ENCODE peak calls at places on chromosome 22, in five cellular contexts. One of them, this sample, is unnamed. For H3K4me1, the result is how much of the 10 kb centered on the place peaks cover.

GRCh38 chr22:19756288-19757128 is 4.1 kb upstream of the TBX1 start:
- DNase-seq in adrenal gland: peak
- DNase-seq in heart right ventricle: no peak
- DNase-seq in A549: peak
- DNase-seq in tibial nerve: peak
- DNase-seq in this sample: no peak

GRCh38 chr22:27718186-27719032 is 83.1 kb downstream of the MN1 start:
- DNase-seq in adrenal gland: peak
- DNase-seq in heart right ventricle: peak
- DNase-seq in A549: peak
- DNase-seq in tibial nerve: peak
- DNase-seq in this sample: peak

GRCh38 chr22:19994851-19995610 is 21.6 kb downstream of the ARVCF start:
- DNase-seq in adrenal gland: no peak
- DNase-seq in heart right ventricle: no peak
- DNase-seq in A549: no peak
- DNase-seq in tibial nerve: no peak
- DNase-seq in this sample: no peak

GRCh38 chr22:46102752-46103151 is 47.6 kb upstream of the PPARA start:
- DNase-seq in adrenal gland: peak
- DNase-seq in heart right ventricle: no peak
- DNase-seq in A549: no peak
- DNase-seq in tibial nerve: no peak
- DNase-seq in this sample: no peak

GRCh38 chr22:32475428-32476010 is 908 bp downstream of the FBXO7 start:
- DNase-seq in adrenal gland: peak
- DNase-seq in heart right ventricle: peak
- DNase-seq in A549: peak
- DNase-seq in tibial nerve: no peak
- DNase-seq in this sample: no peak

GRCh38 chr22:27331526-27332281 is 469.9 kb downstream of the MN1 start:
- DNase-seq in adrenal gland: peak
- DNase-seq in heart right ventricle: peak
- DNase-seq in A549: peak
- DNase-seq in tibial nerve: peak
- DNase-seq in this sample: peak

GRCh38 chr22:20276468-20276867 is 8.3 kb upstream of the RTN4R start:
- DNase-seq in adrenal gland: no peak
- DNase-seq in heart right ventricle: no peak
- DNase-seq in A549: no peak
- DNase-seq in tibial nerve: no peak
- DNase-seq in this sample: no peak

GRCh38 chr22:17907731-17908051 is 116.7 kb downstream of the MICAL3 start:
- DNase-seq in adrenal gland: no peak
- DNase-seq in heart right ventricle: no peak
- DNase-seq in A549: no peak
- DNase-seq in tibial nerve: no peak
- DNase-seq in this sample: no peak

GRCh38 chr22:20115691-20116375 is at the start of gene RANBP1:
- DNase-seq in adrenal gland: no peak
- DNase-seq in heart right ventricle: no peak
- DNase-seq in A549: no peak
- DNase-seq in tibial nerve: no peak
- DNase-seq in this sample: no peak

GRCh38 chr22:49004484-49005399 is 822.9 kb downstream of the BRD1 start:
- DNase-seq in adrenal gland: no peak
- DNase-seq in heart right ventricle: no peak
- DNase-seq in A549: no peak
- DNase-seq in tibial nerve: no peak
- DNase-seq in this sample: no peak

GRCh38 chr22:35913925-35914324 is 114.7 kb downstream of the RBFOX2 start:
- DNase-seq in adrenal gland: no peak
- DNase-seq in heart right ventricle: no peak
- DNase-seq in A549: no peak
- DNase-seq in tibial nerve: no peak
- DNase-seq in this sample: no peak

GRCh38 chr22:19173047-19174035 is 5.2 kb downstream of the SLC25A1 start:
- DNase-seq in adrenal gland: no peak
- DNase-seq in heart right ventricle: no peak
- DNase-seq in A549: no peak
- DNase-seq in tibial nerve: no peak
- DNase-seq in this sample: no peak

GRCh38 chr22:47095395-47096122 is 333.1 kb downstream of the TBC1D22A start:
- DNase-seq in adrenal gland: no peak
- DNase-seq in heart right ventricle: no peak
- DNase-seq in A549: no peak
- DNase-seq in tibial nerve: no peak
- DNase-seq in this sample: no peak

GRCh38 chr22:20435436-20436308 is 2.0 kb downstream of the SCARF2 start:
- DNase-seq in adrenal gland: no peak
- DNase-seq in heart right ventricle: no peak
- DNase-seq in A549: no peak
- DNase-seq in tibial nerve: no peak
- DNase-seq in this sample: no peak

GRCh38 chr22:41813726-41814410 is 13.4 kb downstream of the CCDC134 start:
- DNase-seq in adrenal gland: peak
- DNase-seq in heart right ventricle: no peak
- DNase-seq in A549: no peak
- DNase-seq in tibial nerve: no peak
- DNase-seq in this sample: no peak

GRCh38 chr22:36425977-36426523 is 38.3 kb upstream of the MYH9 start:
- DNase-seq in adrenal gland: peak
- DNase-seq in heart right ventricle: peak
- DNase-seq in A549: peak
- DNase-seq in tibial nerve: no peak
- DNase-seq in this sample: no peak

GRCh38 chr22:47168441-47168840 is 406.0 kb downstream of the TBC1D22A start:
- DNase-seq in adrenal gland: peak
- DNase-seq in heart right ventricle: no peak
- DNase-seq in A549: no peak
- DNase-seq in tibial nerve: no peak
- DNase-seq in this sample: no peak

GRCh38 chr22:35419756-35420155 is 19.8 kb downstream of the MCM5 start:
- DNase-seq in adrenal gland: no peak
- DNase-seq in heart right ventricle: no peak
- DNase-seq in A549: no peak
- DNase-seq in tibial nerve: no peak
- DNase-seq in this sample: no peak

GRCh38 chr22:30279389-30279788 is 9.9 kb downstream of the CASTOR1 start:
- DNase-seq in adrenal gland: peak
- DNase-seq in heart right ventricle: peak
- DNase-seq in A549: no peak
- DNase-seq in tibial nerve: no peak
- DNase-seq in this sample: no peak

GRCh38 chr22:30279932-30280331 is 9.4 kb downstream of the CASTOR1 start:
- DNase-seq in adrenal gland: no peak
- DNase-seq in heart right ventricle: no peak
- DNase-seq in A549: no peak
- DNase-seq in tibial nerve: no peak
- DNase-seq in this sample: no peak

GRCh38 chr22:30275625-30276024 is 9.0 kb upstream of the OSM start:
- DNase-seq in adrenal gland: no peak
- DNase-seq in heart right ventricle: no peak
- DNase-seq in A549: no peak
- DNase-seq in tibial nerve: no peak
- DNase-seq in this sample: no peak

GRCh38 chr22:30276041-30276440 is 9.4 kb upstream of the OSM start:
- DNase-seq in adrenal gland: no peak
- DNase-seq in heart right ventricle: no peak
- DNase-seq in A549: no peak
- DNase-seq in tibial nerve: no peak
- DNase-seq in this sample: no peak

DNA sequence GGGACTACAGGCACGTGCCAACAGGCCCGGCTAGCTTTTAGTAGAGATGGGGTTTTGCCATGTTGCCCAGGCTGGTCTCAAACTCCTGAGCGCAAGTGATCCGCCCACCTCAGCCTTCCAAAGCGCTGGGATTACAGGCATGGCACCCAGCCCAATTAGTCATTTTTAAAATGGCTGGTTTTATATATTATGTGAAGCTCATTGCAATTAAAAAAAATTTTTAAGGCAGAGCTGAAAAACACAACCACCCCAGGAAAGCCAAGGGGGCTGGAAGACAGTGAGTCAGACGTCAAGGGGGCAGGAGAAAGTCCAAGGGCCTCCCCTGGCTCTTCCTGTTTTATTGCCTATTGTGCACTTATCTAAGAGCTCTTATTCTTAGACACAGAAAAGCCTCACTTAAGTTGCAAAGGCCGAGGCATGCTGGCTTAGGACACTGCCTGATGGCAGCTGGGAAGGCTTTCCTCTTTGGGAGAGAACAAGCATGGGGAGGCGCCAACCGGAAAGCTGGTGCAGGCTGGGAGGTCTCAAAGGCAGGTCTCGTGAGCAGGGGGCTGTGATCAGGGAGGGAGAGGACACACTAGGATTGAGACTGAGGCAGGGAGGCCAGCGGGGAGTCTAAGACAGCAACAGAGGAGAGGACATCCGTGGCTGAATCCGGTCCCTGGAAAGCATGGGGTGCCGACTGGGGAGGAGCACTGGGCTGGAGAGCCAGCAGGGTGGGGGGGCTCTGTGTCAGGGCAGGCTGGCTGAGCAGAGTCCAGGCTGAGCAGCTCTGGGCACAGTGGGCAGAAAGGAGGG is 11.1 kb upstream of the OSM start:
- DNase-seq in adrenal gland: no peak
- DNase-seq in heart right ventricle: peak
- DNase-seq in A549: no peak
- DNase-seq in tibial nerve: no peak
- DNase-seq in this sample: no peak
- H3K27ac ChIP-seq in adrenal gland: peak
- H3K27ac ChIP-seq in heart right ventricle: peak
- H3K27ac ChIP-seq in A549: no peak
- H3K27ac ChIP-seq in tibial nerve: peak
- H3K27ac ChIP-seq in this sample: peak

GRCh38 chr22:38176170-38176741 is 5.4 kb downstream of the PLA2G6 start:
- DNase-seq in adrenal gland: peak
- DNase-seq in heart right ventricle: peak
- DNase-seq in A549: no peak
- DNase-seq in tibial nerve: peak
- DNase-seq in this sample: no peak
- H3K4me1 ChIP-seq in adrenal gland: under half
- H3K4me1 ChIP-seq in heart right ventricle: under half
- H3K4me1 ChIP-seq in A549: half or more
- H3K4me1 ChIP-seq in tibial nerve: under half
- H3K4me1 ChIP-seq in this sample: under half

GRCh38 chr22:23698673-23699235 is 7.9 kb downstream of the RGL4 start:
- DNase-seq in adrenal gland: no peak
- DNase-seq in heart right ventricle: no peak
- DNase-seq in A549: no peak
- DNase-seq in tibial nerve: no peak
- DNase-seq in this sample: no peak

GRCh38 chr22:23704062-23704461 is 13.2 kb downstream of the RGL4 start:
- DNase-seq in adrenal gland: no peak
- DNase-seq in heart right ventricle: no peak
- DNase-seq in A549: no peak
- DNase-seq in tibial nerve: no peak
- DNase-seq in this sample: no peak

GRCh38 chr22:23697031-23697970 is 6.5 kb downstream of the RGL4 start:
- DNase-seq in adrenal gland: no peak
- DNase-seq in heart right ventricle: no peak
- DNase-seq in A549: no peak
- DNase-seq in tibial nerve: no peak
- DNase-seq in this sample: no peak

GRCh38 chr22:23698094-23698493 is 7.3 kb downstream of the RGL4 start:
- DNase-seq in adrenal gland: no peak
- DNase-seq in heart right ventricle: no peak
- DNase-seq in A549: no peak
- DNase-seq in tibial nerve: no peak
- DNase-seq in this sample: no peak

DNA sequence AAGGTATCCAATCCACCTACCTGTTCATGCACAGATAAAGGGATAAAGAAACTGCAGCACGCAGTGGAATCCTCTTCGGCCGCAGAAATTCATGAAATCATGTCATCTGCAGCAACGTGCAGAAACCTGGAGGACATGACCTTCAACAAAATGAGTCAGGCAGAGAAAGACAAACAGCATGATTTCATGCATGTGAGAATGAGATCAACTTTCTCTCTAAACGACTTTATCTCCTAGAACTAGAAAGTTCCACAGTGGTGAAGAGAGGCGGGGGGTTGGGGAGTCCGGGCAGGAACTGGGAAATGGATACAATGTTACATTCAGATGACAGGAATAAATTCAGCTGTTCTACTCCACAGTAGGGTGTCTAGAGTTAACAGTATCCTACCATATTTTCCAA is 9.9 kb downstream of the RGL4 start:
- DNase-seq in adrenal gland: peak
- DNase-seq in heart right ventricle: no peak
- DNase-seq in A549: no peak
- DNase-seq in tibial nerve: no peak
- DNase-seq in this sample: no peak
- H3K4me3 ChIP-seq in adrenal gland: no peak
- H3K4me3 ChIP-seq in heart right ventricle: no peak
- H3K4me3 ChIP-seq in A549: no peak
- H3K4me3 ChIP-seq in tibial nerve: no peak
- H3K4me3 ChIP-seq in this sample: no peak

DNA sequence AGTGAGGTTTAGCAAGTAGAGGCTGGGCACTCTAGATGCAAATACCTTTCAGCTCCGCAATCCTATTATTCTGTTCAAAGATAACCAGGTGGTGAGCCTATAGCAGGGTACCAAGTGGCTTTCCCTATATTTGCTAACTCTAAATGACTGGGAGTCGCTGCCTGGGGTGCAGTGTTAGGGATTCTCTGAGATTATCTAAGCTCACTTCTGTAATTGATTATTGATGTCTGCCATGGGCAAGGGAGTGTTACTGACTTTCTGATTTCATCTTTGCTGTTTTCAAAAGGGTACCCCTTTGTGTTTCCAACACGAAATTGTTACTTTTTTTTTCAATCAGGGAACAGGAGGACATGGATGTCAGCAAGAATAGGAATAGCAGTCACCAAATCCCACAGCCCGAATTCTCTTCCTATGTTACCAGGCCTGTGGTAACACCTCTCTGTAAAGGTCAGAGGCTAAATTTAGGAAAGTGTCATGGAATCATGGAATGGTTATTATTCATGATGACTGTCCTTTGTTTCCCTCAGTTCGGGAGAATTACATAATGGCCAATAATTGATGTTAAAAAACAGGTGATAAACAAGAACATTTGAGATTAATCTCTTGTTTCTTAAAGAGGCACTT is 62.6 kb upstream of the CRYBB3 start:
- DNase-seq in adrenal gland: no peak
- DNase-seq in heart right ventricle: no peak
- DNase-seq in A549: no peak
- DNase-seq in tibial nerve: no peak
- DNase-seq in this sample: no peak
- H3K27ac ChIP-seq in adrenal gland: peak
- H3K27ac ChIP-seq in heart right ventricle: no peak
- H3K27ac ChIP-seq in A549: no peak
- H3K27ac ChIP-seq in tibial nerve: no peak
- H3K27ac ChIP-seq in this sample: peak